ENCODE peak calls at places on chromosomes 1 and 21, in nine cellular contexts. E is NCI-H2081; R is DND-41; F is activated T-cell treated with anti-CD3 and anti-CD28 coated beads, Interleukin-2, amount 50 U/mL, for 48 hours; X is nucleus accumbens; C is left lung; G is ACHN; N is GM13976; B is T follicular helper cell. M is an unnamed sample.

GRCh38 chr21:45590246-45590725 is 48.0 kb upstream of the SLC19A1 start:
- DNase-seq in F (no peak), C (peak; percentile 81), E (no peak), G (no peak), N (peak; percentile 95), R (no peak), B (peak; percentile 77), X (no peak), M (no peak)

GRCh38 chr1:13732971-13733667 is 33.1 kb downstream of the PRDM2 start:
- DNase-seq in X (no peak), F (no peak), G (no peak), C (no peak), B (peak; percentile 23), E (no peak), R (peak; percentile 39), N (peak; percentile 33), M (no peak)

GRCh38 chr1:246709845-246710244 is 14.4 kb upstream of the SCCPDH start:
- DNase-seq in R (no peak), B (no peak), E (no peak), X (no peak), N (no peak), F (no peak), C (no peak), G (no peak), M (no peak)

GRCh38 chr1:153612755-153613331 is at the start of gene S100A16:
- DNase-seq in R (no peak), F (no peak), E (no peak), N (peak; percentile 30), C (peak; percentile 84), B (no peak), X (peak; percentile 19), G (peak; percentile 92), M (peak; percentile 67)

GRCh38 chr1:36084502-36085115 is 715 bp downstream of the TEKT2 start:
- DNase-seq in X (peak; percentile 31), B (no peak), G (no peak), R (no peak), F (peak; percentile 13), E (no peak), C (no peak), N (no peak), M (no peak)

GRCh38 chr1:55421317-55421716 is 206.2 kb upstream of the USP24 start:
- DNase-seq in B (no peak), E (no peak), N (no peak), X (no peak), F (no peak), C (no peak), G (no peak), R (no peak), M (peak; percentile 85)

GRCh38 chr1:7317888-7318287 is 453.2 kb upstream of the VAMP3 start:
- DNase-seq in G (no peak), F (no peak), C (no peak), B (no peak), N (no peak), X (no peak), R (no peak), E (no peak), M (no peak)

GRCh38 chr1:226495716-226496115 is 52.8 kb upstream of the STUM start:
- DNase-seq in X (no peak), R (no peak), B (no peak), E (no peak), G (no peak), N (no peak), F (no peak), C (no peak), M (no peak)

GRCh38 chr1:173420330-173420806 is 56.8 kb upstream of the PRDX6 start:
- DNase-seq in F (peak; percentile 63), B (peak; percentile 36), R (peak; percentile 71), N (no peak), E (peak; percentile 77), G (peak; percentile 79), C (peak; percentile 43), X (peak; percentile 28), M (peak; percentile 55)

GRCh38 chr21:46667191-46667734 is 31.8 kb downstream of the PRMT2 start:
- DNase-seq in N (peak; percentile 62), F (peak; percentile 48), R (no peak), E (peak; percentile 40), G (peak; percentile 31), X (no peak), B (no peak), C (no peak), M (no peak)

GRCh38 chr1:164914208-164914607 is 355.2 kb downstream of the PBX1 start:
- DNase-seq in G (no peak), R (no peak), N (no peak), C (no peak), B (no peak), X (no peak), E (peak; percentile 11), F (no peak), M (no peak)

GRCh38 chr1:52725903-52726264 is 369 bp upstream of the ZYG11B start:
- DNase-seq in C (no peak), R (no peak), G (no peak), B (no peak), X (no peak), F (no peak), E (no peak), N (no peak), M (no peak)

GRCh38 chr1:183633676-183634343 is 1.8 kb downstream of the ARPC5 start:
- DNase-seq in R (peak; percentile 60), X (no peak), B (no peak), G (peak; percentile 85), F (no peak), C (no peak), N (peak; percentile 50), E (peak; percentile 59), M (peak; percentile 76)

GRCh38 chr1:12616709-12617373 is 1.2 kb downstream of the DHRS3 start:
- DNase-seq in E (peak; percentile 5), C (peak; percentile 49), R (peak; percentile 43), G (peak; percentile 29), X (peak; percentile 45), N (no peak), F (peak; percentile 60), B (no peak), M (no peak)

GRCh38 chr1:153375511-153375910 is at the start of gene S100A12:
- DNase-seq in G (peak; percentile 92), E (no peak), C (no peak), F (no peak), R (no peak), B (no peak), X (no peak), N (no peak), M (peak; percentile 45)

GRCh38 chr1:206502813-206503212 is 4.5 kb upstream of the RASSF5 start:
- DNase-seq in G (no peak), N (no peak), F (no peak), E (no peak), X (no peak), C (no peak), B (no peak), R (no peak), M (no peak)

GRCh38 chr1:27430903-27431653 is 38.7 kb downstream of the GPR3 start:
- DNase-seq in R (peak; percentile 21), C (no peak), X (peak; percentile 20), B (peak; percentile 6), N (peak; percentile 42), F (no peak), E (no peak), G (no peak), M (no peak)

GRCh38 chr21:33495743-33496142 is 4.2 kb upstream of the DNAJC28 start:
- DNase-seq in N (no peak), F (no peak), R (no peak), C (no peak), B (no peak), G (no peak), X (no peak), E (no peak), M (no peak)

GRCh38 chr1:150415800-150416199 is 51.9 kb downstream of the RPRD2 start:
- DNase-seq in F (no peak), G (no peak), N (no peak), X (no peak), C (no peak), E (no peak), R (no peak), B (no peak), M (no peak)

GRCh38 chr1:115536279-115536816 is 105.4 kb upstream of the VANGL1 start:
- DNase-seq in E (no peak), X (no peak), R (no peak), B (no peak), N (no peak), F (no peak), C (no peak), G (no peak), M (no peak)

GRCh38 chr1:161792740-161793139 is 26.6 kb downstream of the ATF6 start:
- DNase-seq in G (peak; percentile 85), F (no peak), E (peak; percentile 77), R (no peak), C (no peak), B (no peak), N (peak; percentile 36), X (no peak), M (peak; percentile 86)

GRCh38 chr21:16215193-16215592 is 485.4 kb downstream of the USP25 start:
- DNase-seq in R (no peak), F (no peak), C (no peak), N (no peak), B (no peak), E (no peak), G (no peak), X (no peak), M (no peak)

GRCh38 chr1:223143760-223144248 is 756 bp upstream of the TLR5 start:
- DNase-seq in B (no peak), N (peak; percentile 56), C (peak; percentile 87), X (no peak), G (no peak), F (peak; percentile 37), E (peak; percentile 19), R (peak; percentile 27), M (no peak)

M was measured in RCC 7860.